ENCODE peak calls at places on chromosomes 16 and 17, in ten cellular contexts. E is substantia nigra; Y is mesendoderm; A is hippocampal formation; Q is GM04503; G is effector memory CD8-positive, alpha-beta T cell; B is aorta; Z is iris pigment epithelial cell; J is cerebellar nuclear complex; W is adipocyte. V is an unnamed sample.
A peak's percentile ranks its signal among the peaks of the same experiment; 100 is the strongest.

GRCh38 chr17:18184143-18185007 is 747 bp downstream of the ALKBH5 start:
- DNase-seq in E (peak; percentile 65), Y (peak; percentile 68), A (no peak), Q (no peak), G (peak; percentile 72), B (peak; percentile 83), Z (peak; percentile 56), J (no peak), W (peak; percentile 78), V (no peak)

GRCh38 chr16:79839450-79839849 is 238.9 kb upstream of the MAF start:
- DNase-seq in E (no peak), Y (no peak), A (no peak), Q (no peak), G (no peak), B (no peak), Z (no peak), J (no peak), W (no peak), V (no peak)

GRCh38 chr17:81870155-81870977 is 771 bp downstream of the ARHGDIA start:
- DNase-seq in E (no peak), Y (peak; percentile 64), A (no peak), Q (no peak), G (peak; percentile 40), B (peak; percentile 64), Z (peak; percentile 74), J (no peak), W (peak; percentile 69), V (no peak)

GRCh38 chr17:9668532-9668931 is 23.2 kb downstream of the USP43 start:
- DNase-seq in E (no peak), Y (peak; percentile 77), A (no peak), Q (no peak), G (no peak), B (no peak), Z (peak; percentile 86), J (no peak), W (no peak), V (no peak)

GRCh38 chr17:66165537-66166123 is 26.3 kb downstream of the CEP112 start:
- DNase-seq in E (no peak), Y (peak; percentile 54), A (peak; percentile 54), Q (peak; percentile 24), G (peak; percentile 4), B (no peak), Z (peak; percentile 62), J (no peak), W (peak; percentile 78), V (peak; percentile 31)

GRCh38 chr17:7880076-7880868 is 8.3 kb upstream of the CHD3 start:
- DNase-seq in E (no peak), Y (no peak), A (no peak), Q (no peak), G (no peak), B (no peak), Z (no peak), J (no peak), W (no peak), V (no peak)

GRCh38 chr17:55845385-55845784 is 94.5 kb downstream of the PCTP start:
- DNase-seq in E (peak; percentile 21), Y (peak; percentile 68), A (no peak), Q (peak; percentile 1), G (no peak), B (peak; percentile 67), Z (peak; percentile 36), J (no peak), W (peak; percentile 68), V (peak; percentile 14)

GRCh38 chr16:52265446-52265861 is 281.5 kb downstream of the TOX3 start:
- DNase-seq in E (no peak), Y (no peak), A (no peak), Q (no peak), G (no peak), B (no peak), Z (no peak), J (no peak), W (no peak), V (no peak)

GRCh38 chr16:1762196-1762878 is 9.0 kb downstream of the NME3 start:
- DNase-seq in E (no peak), Y (no peak), A (no peak), Q (no peak), G (no peak), B (no peak), Z (no peak), J (no peak), W (no peak), V (no peak)

GRCh38 chr16:48564544-48565444 is 45.2 kb downstream of the N4BP1 start:
- DNase-seq in E (no peak), Y (no peak), A (no peak), Q (no peak), G (no peak), B (no peak), Z (no peak), J (no peak), W (no peak), V (no peak)

GRCh38 chr17:56011406-56012131 is 141.7 kb upstream of the ANKFN1 start:
- DNase-seq in E (no peak), Y (no peak), A (no peak), Q (no peak), G (no peak), B (no peak), Z (no peak), J (no peak), W (no peak), V (no peak)

GRCh38 chr17:57855391-57856035 is 5.7 kb upstream of the MRPS23 start:
- DNase-seq in E (no peak), Y (no peak), A (no peak), Q (no peak), G (no peak), B (no peak), Z (no peak), J (no peak), W (no peak), V (no peak)

GRCh38 chr17:60989846-60990245 is 312.2 kb downstream of the BCAS3 start:
- DNase-seq in E (no peak), Y (no peak), A (no peak), Q (no peak), G (no peak), B (no peak), Z (no peak), J (no peak), W (no peak), V (no peak)

GRCh38 chr16:1140582-1140981 is 12.3 kb upstream of the CACNA1H start:
- DNase-seq in E (no peak), Y (no peak), A (no peak), Q (no peak), G (no peak), B (no peak), Z (no peak), J (no peak), W (no peak), V (no peak)

GRCh38 chr17:82942166-82943130 is 102.6 kb upstream of the ZNF750 start:
- DNase-seq in E (no peak), Y (no peak), A (no peak), Q (no peak), G (no peak), B (no peak), Z (no peak), J (no peak), W (no peak), V (no peak)

GRCh38 chr16:56295059-56295673 is 103.9 kb downstream of the GNAO1 start:
- DNase-seq in E (no peak), Y (no peak), A (no peak), Q (no peak), G (no peak), B (no peak), Z (no peak), J (no peak), W (no peak), V (no peak)

GRCh38 chr17:50060951-50061712 is 5.2 kb downstream of the ITGA3 start:
- DNase-seq in E (peak; percentile 64), Y (no peak), A (no peak), Q (no peak), G (no peak), B (peak; percentile 94), Z (peak; percentile 64), J (no peak), W (peak; percentile 66), V (no peak)

GRCh38 chr17:20787281-20787680 is 207.8 kb downstream of the CDRT15L2 start:
- DNase-seq in E (no peak), Y (no peak), A (no peak), Q (no peak), G (no peak), B (no peak), Z (no peak), J (no peak), W (no peak), V (no peak)

GRCh38 chr17:77622627-77623026 is 335.9 kb upstream of the TNRC6C start:
- DNase-seq in E (no peak), Y (no peak), A (no peak), Q (no peak), G (no peak), B (no peak), Z (no peak), J (no peak), W (no peak), V (no peak)